ENCODE peak calls at places on chromosome 10, in five cellular contexts. R is activated CD4-positive, CD25-positive, alpha-beta regulatory T cell; I is occipital lobe; A is cardiac septum; Y is pulmonary artery endothelial cell. D is an unnamed sample.
A peak's percentile ranks its signal among the peaks of the same experiment; 100 is the strongest.

GRCh38 chr10:4770766-4771553 is 55.0 kb upstream of the AKR1E2 start:
- DNase-seq in R (no peak), Y (peak; percentile 96), A (no peak), I (no peak), D (peak; percentile 93)

GRCh38 chr10:6778992-6779701 is 199.1 kb upstream of the PRKCQ start:
- DNase-seq in R (no peak), Y (peak; percentile 19), A (no peak), I (no peak), D (peak; percentile 20)

GRCh38 chr10:84336406-84336805 is 8.0 kb downstream of the CCSER2 start:
- DNase-seq in A (no peak), R (no peak), Y (no peak), I (no peak), D (no peak)

GRCh38 chr10:131663411-131663810 is 237.4 kb upstream of the PPP2R2D start:
- DNase-seq in A (peak; percentile 54), Y (no peak), I (no peak), R (no peak), D (no peak)

GRCh38 chr10:14383266-14383665 is 52.5 kb upstream of the FRMD4A start:
- DNase-seq in Y (no peak), R (no peak), I (no peak), A (no peak), D (no peak)

GRCh38 chr10:42981358-42982236 is 95.3 kb upstream of the RET start:
- DNase-seq in A (peak; percentile 63), Y (no peak), I (no peak), R (no peak), D (no peak)

GRCh38 chr10:80196270-80196949 is 8.9 kb downstream of the ANXA11 start:
- DNase-seq in A (no peak), R (peak; percentile 20), Y (no peak), I (no peak), D (no peak)

GRCh38 chr10:104329754-104330153 is 8.5 kb downstream of the ITPRIP start:
- DNase-seq in A (no peak), R (no peak), I (no peak), Y (no peak), D (no peak)

GRCh38 chr10:78462221-78462620 is 428.6 kb downstream of the RPS24 start:
- DNase-seq in I (no peak), Y (no peak), A (peak; percentile 39), R (no peak), D (no peak)

GRCh38 chr10:665579-666091 is 23.8 kb downstream of the DIP2C start:
- DNase-seq in R (no peak), A (no peak), I (no peak), Y (peak; percentile 17), D (no peak)

GRCh38 chr10:58853668-58854067 is 322.8 kb upstream of the PHYHIPL start:
- DNase-seq in I (no peak), A (no peak), R (no peak), Y (no peak), D (no peak)

GRCh38 chr10:129594811-129595210 is 127.8 kb downstream of the MGMT start:
- DNase-seq in I (no peak), R (no peak), A (no peak), Y (no peak), D (no peak)

D was measured in glomerular endothelial cell.